ENCODE peak calls at places on chromosomes 3 and 15, in eight cellular contexts. One of them, this sample, is unnamed.

GRCh38 chr3:54891540-54891897 is 36.3 kb downstream of the LRTM1 start:
- DNase-seq in AG09319: peak
- DNase-seq in osteocyte: peak
- DNase-seq in cardiac muscle cell: peak
- DNase-seq in brain microvascular endothelial cell: peak
- DNase-seq in lung: peak
- DNase-seq in endothelial cell of umbilical vein: no peak
- DNase-seq in keratinocyte: peak
- DNase-seq in this sample: no peak

GRCh38 chr15:101451192-101451799 is 38.2 kb downstream of the PCSK6 start:
- DNase-seq in lung: no peak
- DNase-seq in AG09319: peak
- DNase-seq in endothelial cell of umbilical vein: no peak
- DNase-seq in osteocyte: no peak
- DNase-seq in keratinocyte: no peak
- DNase-seq in brain microvascular endothelial cell: no peak
- DNase-seq in cardiac muscle cell: peak
- DNase-seq in this sample: no peak

GRCh38 chr3:169813757-169814517 is 1.2 kb upstream of the LRRC34 start:
- DNase-seq in keratinocyte: no peak
- DNase-seq in osteocyte: no peak
- DNase-seq in AG09319: no peak
- DNase-seq in lung: peak
- DNase-seq in brain microvascular endothelial cell: no peak
- DNase-seq in endothelial cell of umbilical vein: peak
- DNase-seq in cardiac muscle cell: no peak
- DNase-seq in this sample: no peak

GRCh38 chr15:39255760-39256159 is 325.1 kb upstream of the THBS1 start:
- DNase-seq in brain microvascular endothelial cell: no peak
- DNase-seq in keratinocyte: no peak
- DNase-seq in osteocyte: no peak
- DNase-seq in cardiac muscle cell: no peak
- DNase-seq in endothelial cell of umbilical vein: no peak
- DNase-seq in AG09319: no peak
- DNase-seq in lung: no peak
- DNase-seq in this sample: no peak

GRCh38 chr3:43957553-43957952 is 266.8 kb downstream of the ABHD5 start:
- DNase-seq in brain microvascular endothelial cell: no peak
- DNase-seq in cardiac muscle cell: no peak
- DNase-seq in osteocyte: no peak
- DNase-seq in AG09319: no peak
- DNase-seq in keratinocyte: no peak
- DNase-seq in endothelial cell of umbilical vein: no peak
- DNase-seq in lung: no peak
- DNase-seq in this sample: no peak

GRCh38 chr15:77369168-77369567 is 50.7 kb downstream of the PEAK1 start:
- DNase-seq in osteocyte: no peak
- DNase-seq in keratinocyte: no peak
- DNase-seq in endothelial cell of umbilical vein: no peak
- DNase-seq in brain microvascular endothelial cell: no peak
- DNase-seq in cardiac muscle cell: no peak
- DNase-seq in AG09319: no peak
- DNase-seq in lung: no peak
- DNase-seq in this sample: no peak

GRCh38 chr15:82802497-82802896 is 3.4 kb downstream of the FSD2 start:
- DNase-seq in lung: no peak
- DNase-seq in osteocyte: no peak
- DNase-seq in AG09319: no peak
- DNase-seq in cardiac muscle cell: no peak
- DNase-seq in keratinocyte: no peak
- DNase-seq in brain microvascular endothelial cell: no peak
- DNase-seq in endothelial cell of umbilical vein: no peak
- DNase-seq in this sample: no peak

GRCh38 chr3:39177708-39178332 is 14.6 kb downstream of the XIRP1 start:
- DNase-seq in AG09319: peak
- DNase-seq in keratinocyte: peak
- DNase-seq in cardiac muscle cell: peak
- DNase-seq in brain microvascular endothelial cell: peak
- DNase-seq in lung: peak
- DNase-seq in osteocyte: no peak
- DNase-seq in endothelial cell of umbilical vein: peak
- DNase-seq in this sample: peak

GRCh38 chr3:43584043-43584826 is 37.6 kb downstream of the ANO10 start:
- DNase-seq in AG09319: no peak
- DNase-seq in cardiac muscle cell: no peak
- DNase-seq in keratinocyte: no peak
- DNase-seq in endothelial cell of umbilical vein: peak
- DNase-seq in osteocyte: no peak
- DNase-seq in lung: no peak
- DNase-seq in brain microvascular endothelial cell: peak
- DNase-seq in this sample: no peak

GRCh38 chr3:168165390-168166269 is 69.9 kb upstream of the GOLIM4 start:
- DNase-seq in brain microvascular endothelial cell: peak
- DNase-seq in cardiac muscle cell: peak
- DNase-seq in osteocyte: no peak
- DNase-seq in AG09319: peak
- DNase-seq in keratinocyte: peak
- DNase-seq in lung: peak
- DNase-seq in endothelial cell of umbilical vein: peak
- DNase-seq in this sample: peak

GRCh38 chr3:97821413-97821809 is 400 bp upstream of the CRYBG3 start:
- DNase-seq in keratinocyte: no peak
- DNase-seq in osteocyte: peak
- DNase-seq in cardiac muscle cell: peak
- DNase-seq in endothelial cell of umbilical vein: no peak
- DNase-seq in brain microvascular endothelial cell: peak
- DNase-seq in AG09319: no peak
- DNase-seq in lung: peak
- DNase-seq in this sample: peak

GRCh38 chr15:79132770-79133169 is 42.2 kb upstream of the RASGRF1 start:
- DNase-seq in cardiac muscle cell: no peak
- DNase-seq in osteocyte: no peak
- DNase-seq in lung: no peak
- DNase-seq in brain microvascular endothelial cell: no peak
- DNase-seq in keratinocyte: no peak
- DNase-seq in AG09319: no peak
- DNase-seq in endothelial cell of umbilical vein: no peak
- DNase-seq in this sample: no peak

GRCh38 chr15:79128556-79128955 is 38.0 kb upstream of the RASGRF1 start:
- DNase-seq in keratinocyte: no peak
- DNase-seq in lung: no peak
- DNase-seq in osteocyte: no peak
- DNase-seq in cardiac muscle cell: no peak
- DNase-seq in brain microvascular endothelial cell: no peak
- DNase-seq in AG09319: no peak
- DNase-seq in endothelial cell of umbilical vein: no peak
- DNase-seq in this sample: no peak

GRCh38 chr15:79129235-79129634 is 38.7 kb upstream of the RASGRF1 start:
- DNase-seq in cardiac muscle cell: no peak
- DNase-seq in osteocyte: no peak
- DNase-seq in AG09319: no peak
- DNase-seq in endothelial cell of umbilical vein: no peak
- DNase-seq in brain microvascular endothelial cell: no peak
- DNase-seq in keratinocyte: no peak
- DNase-seq in lung: no peak
- DNase-seq in this sample: no peak

GRCh38 chr15:79132361-79132760 is 41.8 kb upstream of the RASGRF1 start:
- DNase-seq in cardiac muscle cell: no peak
- DNase-seq in brain microvascular endothelial cell: no peak
- DNase-seq in endothelial cell of umbilical vein: no peak
- DNase-seq in lung: no peak
- DNase-seq in keratinocyte: no peak
- DNase-seq in osteocyte: no peak
- DNase-seq in AG09319: no peak
- DNase-seq in this sample: no peak

DNA sequence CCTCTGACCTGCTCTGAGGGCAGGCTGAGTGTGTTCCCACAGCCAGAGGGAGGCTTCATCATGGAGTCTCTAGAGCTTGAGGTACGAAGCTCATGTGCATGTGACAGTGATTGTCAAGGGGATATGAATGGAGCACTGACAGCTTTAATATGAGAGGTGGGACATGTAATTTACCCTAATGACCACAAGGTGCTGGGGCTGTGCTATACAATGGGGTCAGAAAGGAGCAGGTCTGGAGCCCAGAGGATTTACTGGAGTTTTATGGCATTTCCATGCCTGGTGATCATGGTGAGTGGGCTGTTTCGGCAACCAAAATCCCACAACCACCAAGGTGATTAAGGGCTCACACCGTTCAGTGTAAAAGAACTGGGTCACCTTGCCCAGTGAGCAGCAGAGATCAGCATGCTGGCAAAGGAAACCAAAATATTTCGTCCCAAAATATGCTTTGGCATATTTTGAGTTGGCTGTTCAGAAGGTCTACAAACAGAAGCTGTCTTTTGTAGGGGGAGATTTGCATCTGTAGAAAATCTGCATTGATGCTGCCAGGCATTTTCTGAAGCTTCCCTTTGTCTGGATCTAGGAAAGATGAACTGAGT is 40.1 kb upstream of the RASGRF1 start:
- DNase-seq in osteocyte: no peak
- DNase-seq in cardiac muscle cell: no peak
- DNase-seq in brain microvascular endothelial cell: no peak
- DNase-seq in lung: no peak
- DNase-seq in keratinocyte: no peak
- DNase-seq in AG09319: no peak
- DNase-seq in endothelial cell of umbilical vein: no peak
- DNase-seq in this sample: no peak
- TF ChIP-seq CTCF in osteocyte: no peak
- TF ChIP-seq CTCF in cardiac muscle cell: peak
- TF ChIP-seq CTCF in brain microvascular endothelial cell: peak
- TF ChIP-seq CTCF in lung: no peak
- TF ChIP-seq CTCF in keratinocyte: peak
- TF ChIP-seq CTCF in AG09319: no peak
- TF ChIP-seq CTCF in endothelial cell of umbilical vein: no peak
- TF ChIP-seq CTCF in this sample: peak

GRCh38 chr15:49621327-49622210 is 721 bp downstream of the DTWD1 start:
- DNase-seq in keratinocyte: no peak
- DNase-seq in brain microvascular endothelial cell: no peak
- DNase-seq in AG09319: no peak
- DNase-seq in cardiac muscle cell: no peak
- DNase-seq in lung: no peak
- DNase-seq in endothelial cell of umbilical vein: peak
- DNase-seq in osteocyte: no peak
- DNase-seq in this sample: no peak

GRCh38 chr15:49620174-49620573 is 444 bp downstream of the FAM227B start:
- DNase-seq in keratinocyte: no peak
- DNase-seq in cardiac muscle cell: no peak
- DNase-seq in brain microvascular endothelial cell: no peak
- DNase-seq in AG09319: no peak
- DNase-seq in endothelial cell of umbilical vein: peak
- DNase-seq in lung: no peak
- DNase-seq in osteocyte: no peak
- DNase-seq in this sample: no peak

GRCh38 chr15:49624046-49624445 is 3.2 kb downstream of the DTWD1 start:
- DNase-seq in osteocyte: no peak
- DNase-seq in brain microvascular endothelial cell: peak
- DNase-seq in cardiac muscle cell: no peak
- DNase-seq in endothelial cell of umbilical vein: no peak
- DNase-seq in keratinocyte: no peak
- DNase-seq in AG09319: peak
- DNase-seq in lung: no peak
- DNase-seq in this sample: no peak

GRCh38 chr15:49620658-49621326 is at the start of the genes DTWD1 and FAM227B:
- DNase-seq in AG09319: peak
- DNase-seq in lung: peak
- DNase-seq in brain microvascular endothelial cell: peak
- DNase-seq in cardiac muscle cell: peak
- DNase-seq in endothelial cell of umbilical vein: peak
- DNase-seq in osteocyte: peak
- DNase-seq in keratinocyte: peak
- DNase-seq in this sample: peak

GRCh38 chr15:49622561-49622960 is 1.7 kb downstream of the DTWD1 start:
- DNase-seq in osteocyte: no peak
- DNase-seq in endothelial cell of umbilical vein: no peak
- DNase-seq in AG09319: no peak
- DNase-seq in keratinocyte: no peak
- DNase-seq in cardiac muscle cell: no peak
- DNase-seq in brain microvascular endothelial cell: no peak
- DNase-seq in lung: no peak
- DNase-seq in this sample: no peak
- TF ChIP-seq CTCF in osteocyte: peak
- TF ChIP-seq CTCF in endothelial cell of umbilical vein: no peak
- TF ChIP-seq CTCF in AG09319: peak
- TF ChIP-seq CTCF in keratinocyte: no peak
- TF ChIP-seq CTCF in cardiac muscle cell: peak
- TF ChIP-seq CTCF in brain microvascular endothelial cell: peak
- TF ChIP-seq CTCF in lung: no peak
- TF ChIP-seq CTCF in this sample: no peak

DNA sequence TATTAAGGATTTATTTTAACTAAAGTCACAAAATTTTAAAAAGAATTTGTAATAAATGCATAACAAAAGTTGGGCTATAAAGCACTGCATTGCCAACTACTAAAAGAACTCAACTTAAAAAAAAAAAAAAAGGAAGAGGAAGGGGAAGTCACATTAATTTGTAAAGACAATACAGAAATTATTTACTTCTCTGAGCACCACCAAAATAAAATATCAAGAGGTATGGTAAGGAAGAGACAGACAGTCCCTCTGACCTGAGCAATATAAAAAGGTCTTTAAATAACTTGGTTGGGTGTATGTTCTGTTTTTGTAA is 83.5 kb downstream of the UACA start:
- DNase-seq in AG09319: no peak
- DNase-seq in endothelial cell of umbilical vein: no peak
- DNase-seq in lung: no peak
- DNase-seq in keratinocyte: no peak
- DNase-seq in cardiac muscle cell: no peak
- DNase-seq in osteocyte: no peak
- DNase-seq in brain microvascular endothelial cell: no peak
- DNase-seq in this sample: no peak
- TF ChIP-seq CTCF in AG09319: no peak
- TF ChIP-seq CTCF in endothelial cell of umbilical vein: no peak
- TF ChIP-seq CTCF in lung: no peak
- TF ChIP-seq CTCF in keratinocyte: no peak
- TF ChIP-seq CTCF in cardiac muscle cell: no peak
- TF ChIP-seq CTCF in osteocyte: peak
- TF ChIP-seq CTCF in brain microvascular endothelial cell: no peak
- TF ChIP-seq CTCF in this sample: no peak

GRCh38 chr15:79006071-79006470 is 61.2 kb upstream of the CTSH start:
- DNase-seq in brain microvascular endothelial cell: no peak
- DNase-seq in osteocyte: no peak
- DNase-seq in lung: no peak
- DNase-seq in cardiac muscle cell: no peak
- DNase-seq in endothelial cell of umbilical vein: no peak
- DNase-seq in AG09319: no peak
- DNase-seq in keratinocyte: no peak
- DNase-seq in this sample: no peak

GRCh38 chr15:79004336-79004735 is 59.5 kb upstream of the CTSH start:
- DNase-seq in endothelial cell of umbilical vein: peak
- DNase-seq in brain microvascular endothelial cell: peak
- DNase-seq in osteocyte: no peak
- DNase-seq in cardiac muscle cell: no peak
- DNase-seq in AG09319: peak
- DNase-seq in lung: no peak
- DNase-seq in keratinocyte: no peak
- DNase-seq in this sample: no peak

GRCh38 chr15:79009388-79009787 is 64.5 kb upstream of the CTSH start:
- DNase-seq in lung: no peak
- DNase-seq in brain microvascular endothelial cell: no peak
- DNase-seq in AG09319: no peak
- DNase-seq in osteocyte: no peak
- DNase-seq in endothelial cell of umbilical vein: no peak
- DNase-seq in cardiac muscle cell: no peak
- DNase-seq in keratinocyte: no peak
- DNase-seq in this sample: no peak

GRCh38 chr15:79008666-79009065 is 63.8 kb upstream of the CTSH start:
- DNase-seq in lung: no peak
- DNase-seq in brain microvascular endothelial cell: no peak
- DNase-seq in keratinocyte: no peak
- DNase-seq in AG09319: no peak
- DNase-seq in endothelial cell of umbilical vein: no peak
- DNase-seq in osteocyte: no peak
- DNase-seq in cardiac muscle cell: peak
- DNase-seq in this sample: no peak

GRCh38 chr15:79007066-79007465 is 62.2 kb upstream of the CTSH start:
- DNase-seq in lung: peak
- DNase-seq in brain microvascular endothelial cell: peak
- DNase-seq in cardiac muscle cell: peak
- DNase-seq in osteocyte: no peak
- DNase-seq in AG09319: no peak
- DNase-seq in endothelial cell of umbilical vein: peak
- DNase-seq in keratinocyte: no peak
- DNase-seq in this sample: peak
- TF ChIP-seq CTCF in lung: peak
- TF ChIP-seq CTCF in brain microvascular endothelial cell: peak
- TF ChIP-seq CTCF in cardiac muscle cell: peak
- TF ChIP-seq CTCF in osteocyte: peak
- TF ChIP-seq CTCF in AG09319: peak
- TF ChIP-seq CTCF in endothelial cell of umbilical vein: peak
- TF ChIP-seq CTCF in keratinocyte: peak
- TF ChIP-seq CTCF in this sample: peak

This sample was measured in progenitor cell of endocrine pancreas.